ENCODE peak calls at places on chromosome 7, in four cellular contexts. L is NCI-H748 treated with DMSO at 0.1 percent for 48 hours, E is HCT116, I is T-helper 2 cell. T is an unnamed sample.

GRCh38 chr7:91945476-91945875 is 4.8 kb downstream of the AKAP9 start:
- DNase-seq in L (no peak), E (no peak), I (no peak), T (peak)

GRCh38 chr7:74216361-74216761 is 6.6 kb downstream of the LAT2 start:
- DNase-seq in L (no peak), E (no peak), I (no peak), T (no peak)

GRCh38 chr7:123003539-123004126 is 8.1 kb upstream of the TAS2R16 start:
- DNase-seq in L (no peak), E (no peak), I (no peak), T (no peak)

GRCh38 chr7:151109094-151110048 is 23.1 kb downstream of the AGAP3 start:
- DNase-seq in L (no peak), E (no peak), I (no peak), T (no peak)

GRCh38 chr7:102260856-102261255 is 25.8 kb upstream of the SH2B2 start:
- DNase-seq in L (no peak), E (no peak), I (no peak), T (no peak)

GRCh38 chr7:2409745-2410414 is 6.5 kb downstream of the CHST12 start:
- DNase-seq in L (no peak), E (no peak), I (no peak), T (no peak)

GRCh38 chr7:152313879-152314604 is 121.8 kb downstream of the KMT2C start:
- DNase-seq in L (peak), E (peak), I (no peak), T (peak)

GRCh38 chr7:101488826-101489572 is 126.3 kb downstream of the COL26A1 start:
- DNase-seq in L (no peak), E (no peak), I (no peak), T (peak)

GRCh38 chr7:100366411-100367250 is 6.7 kb upstream of the PILRA start:
- DNase-seq in L (no peak), E (no peak), I (no peak), T (no peak)

GRCh38 chr7:43838201-43838659 is 31.1 kb downstream of the MRPS24 start:
- DNase-seq in L (no peak), E (no peak), I (no peak), T (no peak)

GRCh38 chr7:36011588-36011965 is 141.5 kb upstream of the EEPD1 start:
- DNase-seq in L (no peak), E (no peak), I (no peak), T (no peak)

GRCh38 chr7:92788559-92789183 is 47.7 kb downstream of the CDK6 start:
- DNase-seq in L (no peak), E (no peak), I (no peak), T (no peak)

GRCh38 chr7:148142660-148143248 is 447.8 kb upstream of the C7orf33 start:
- DNase-seq in L (peak), E (peak), I (no peak), T (no peak)

GRCh38 chr7:5679741-5680473 is 101.6 kb downstream of the RNF216 start:
- DNase-seq in L (no peak), E (no peak), I (no peak), T (no peak)

GRCh38 chr7:45582136-45582742 is 8.1 kb downstream of the ADCY1 start:
- DNase-seq in L (no peak), E (no peak), I (no peak), T (no peak)

T was measured in A549.